ENCODE peak calls at places on chromosomes 4 and X, in six cellular contexts. A is suprapubic skin, T is esophagus squamous epithelium, X is heart left ventricle, L is IMR-90, V is body of pancreas. D is an unnamed sample.
A peak's percentile ranks its signal among the peaks of the same experiment; 100 is the strongest.

GRCh38 chr4:41963105-41963504 is 18.5 kb upstream of the DCAF4L1 start:
- DNase-seq in A (no peak), T (no peak), X (no peak), V (no peak), L (peak; percentile 10), D (no peak)

GRCh38 chr4:2024683-2025082 is 15.9 kb upstream of the NELFA start:
- DNase-seq in X (no peak), T (no peak), L (no peak), V (no peak), A (no peak), D (no peak)

GRCh38 chrX:114800719-114801118 is 216.7 kb downstream of the IL13RA2 start:
- DNase-seq in A (no peak), X (no peak), V (no peak), L (peak; percentile 12), T (no peak), D (peak; percentile 22)

GRCh38 chr4:125314676-125315570 is at the start of gene FAT4:
- DNase-seq in L (peak; percentile 97), X (peak; percentile 98), T (peak; percentile 61), V (peak; percentile 86), A (peak; percentile 95), D (peak; percentile 89)

GRCh38 chr4:74044676-74045075 is 6.2 kb upstream of the CXCL3 start:
- DNase-seq in A (no peak), L (peak; percentile 59), X (no peak), V (no peak), T (no peak), D (no peak)

GRCh38 chr4:153778383-153778782 is 10.5 kb downstream of the SFRP2 start:
- DNase-seq in V (no peak), L (no peak), T (no peak), A (no peak), X (no peak), D (no peak)

GRCh38 chrX:69501433-69501832 is 2.7 kb upstream of the NALF2 start:
- DNase-seq in T (no peak), V (peak; percentile 34), X (no peak), L (no peak), A (no peak), D (no peak)

GRCh38 chrX:49862093-49862492 is 17.2 kb upstream of the USP27X start:
- DNase-seq in L (no peak), A (no peak), T (no peak), X (no peak), V (no peak), D (no peak)

GRCh38 chr4:103721251-103721650 is 1.5 kb upstream of the TACR3 start:
- DNase-seq in X (no peak), T (no peak), L (no peak), V (no peak), A (no peak), D (no peak)

GRCh38 chr4:137545461-137545861 is 13.2 kb upstream of the PCDH18 start:
- DNase-seq in T (no peak), V (no peak), A (no peak), X (no peak), L (peak; percentile 94), D (no peak)

GRCh38 chrX:22345884-22346283 is 73.2 kb downstream of the CBLL2 start:
- DNase-seq in A (no peak), L (peak; percentile 26), V (no peak), X (no peak), T (no peak), D (no peak)

GRCh38 chr4:146311238-146311970 is 97.1 kb downstream of the REELD1 start:
- DNase-seq in L (no peak), X (no peak), A (no peak), T (no peak), V (no peak), D (no peak)

GRCh38 chr4:38678078-38678477 is 14.1 kb downstream of the KLF3 start:
- DNase-seq in T (no peak), A (no peak), L (peak; percentile 100), X (no peak), V (no peak), D (no peak)

GRCh38 chr4:135941671-135942070 is 1590.6 kb downstream of the PCDH18 start:
- DNase-seq in V (no peak), A (no peak), T (no peak), X (no peak), L (no peak), D (no peak)

GRCh38 chr4:158371158-158371557 is 150.5 kb upstream of the RXFP1 start:
- DNase-seq in A (no peak), V (no peak), X (no peak), T (no peak), L (peak; percentile 65), D (no peak)

GRCh38 chrX:137926090-137926489 is 360.2 kb downstream of the ZIC3 start:
- DNase-seq in X (no peak), V (no peak), L (no peak), A (no peak), T (no peak), D (no peak)

GRCh38 chrX:103538728-103539127 is 19.4 kb upstream of the RAB40A start:
- DNase-seq in L (peak; percentile 21), A (no peak), X (no peak), T (no peak), V (no peak), D (no peak)

GRCh38 chr4:82744284-82744963 is 54.2 kb downstream of the SCD5 start:
- DNase-seq in T (no peak), V (peak; percentile 77), X (no peak), A (no peak), L (no peak), D (no peak)

GRCh38 chrX:110146521-110146920 is 143.6 kb downstream of the TMEM164 start:
- DNase-seq in T (no peak), A (no peak), V (peak; percentile 20), L (peak; percentile 48), X (peak; percentile 10), D (no peak)

GRCh38 chr4:43586813-43587212 is 694.3 kb downstream of the GRXCR1 start:
- DNase-seq in T (no peak), L (no peak), X (no peak), V (no peak), A (no peak), D (no peak)

GRCh38 chr4:38673109-38673978 is 9.3 kb downstream of the KLF3 start:
- DNase-seq in V (peak; percentile 63), T (no peak), X (peak; percentile 69), A (peak; percentile 86), L (no peak), D (peak; percentile 72)

GRCh38 chr4:40887690-40888089 is 137.9 kb downstream of the NSUN7 start:
- DNase-seq in V (no peak), A (no peak), X (no peak), T (no peak), L (peak; percentile 92), D (no peak)
- TF ChIP-seq CTCF in V (no peak), A (no peak), X (no peak), T (no peak), L (no peak), D (no peak)

GRCh38 chr4:88587285-88587684 is 5.0 kb upstream of the HERC3 start:
- DNase-seq in T (no peak), X (no peak), A (no peak), L (no peak), V (no peak), D (no peak)

GRCh38 chr4:88592600-88593448 is 544 bp downstream of the HERC3 start:
- DNase-seq in T (peak; percentile 46), L (peak; percentile 68), X (peak; percentile 83), A (peak; percentile 86), V (peak; percentile 79), D (peak; percentile 94)

GRCh38 chr4:88597970-88598369 is 5.7 kb downstream of the HERC3 start:
- DNase-seq in V (no peak), L (no peak), A (no peak), T (no peak), X (no peak), D (no peak)

DNA sequence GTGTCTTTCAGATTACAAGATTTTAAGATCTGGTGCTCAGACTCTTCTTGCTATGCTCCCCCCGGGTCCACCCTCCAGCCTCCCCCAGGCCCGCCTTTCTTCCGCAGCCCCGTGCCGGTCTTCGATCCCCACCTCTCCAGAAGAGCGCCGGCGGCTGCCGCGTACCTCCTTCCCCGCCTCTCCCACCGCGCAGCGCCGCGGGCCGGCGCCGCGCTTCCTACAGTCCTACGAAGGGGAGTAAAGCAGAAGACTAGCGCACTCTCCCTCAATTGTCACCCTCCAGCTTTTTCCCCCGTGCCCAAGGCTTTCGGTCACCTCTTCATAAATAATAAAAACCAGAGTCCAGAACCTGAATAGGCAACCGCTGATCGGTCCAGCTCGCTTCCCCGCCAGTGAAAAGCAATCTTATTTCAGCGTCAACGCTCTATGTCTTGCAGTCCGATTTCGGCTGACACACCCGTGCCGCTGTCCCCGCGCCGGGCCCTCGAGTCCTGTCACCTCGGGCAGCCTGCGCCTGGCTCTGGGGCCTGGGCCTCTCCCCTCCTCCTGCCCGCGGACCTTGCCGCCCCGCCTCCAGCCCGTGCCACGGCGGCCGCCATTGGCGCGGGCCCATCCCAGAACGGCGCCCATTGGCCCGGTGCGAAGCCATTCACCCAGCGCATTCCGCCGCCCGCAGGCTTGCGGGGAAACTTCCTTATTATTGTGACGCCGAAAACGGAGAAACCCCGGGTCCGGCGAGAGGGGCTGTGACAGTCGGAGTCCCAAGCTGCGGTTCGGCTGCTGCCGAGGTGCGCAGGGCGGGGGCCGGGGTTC is at the start of gene HERC3:
- DNase-seq in X (peak; percentile 94), V (peak; percentile 92), T (peak; percentile 72), A (peak; percentile 95), L (peak; percentile 80), D (peak; percentile 89)
- TF ChIP-seq POLR2A in X (peak; percentile 71), V (peak; percentile 49), T (peak; percentile 60), A (no peak), L (peak; percentile 43), D (no peak)

GRCh38 chr4:85777908-85778808 is 303.2 kb downstream of the ARHGAP24 start:
- DNase-seq in T (no peak), L (no peak), A (no peak), X (no peak), V (no peak), D (no peak)

GRCh38 chr4:85778809-85779124 is 303.8 kb downstream of the ARHGAP24 start:
- DNase-seq in X (no peak), V (no peak), T (no peak), A (no peak), L (peak; percentile 38), D (no peak)

GRCh38 chr4:85776579-85776978 is 301.6 kb downstream of the ARHGAP24 start:
- DNase-seq in X (no peak), V (no peak), L (peak; percentile 71), A (no peak), T (no peak), D (no peak)

GRCh38 chr4:85780664-85781063 is 305.7 kb downstream of the ARHGAP24 start:
- DNase-seq in X (no peak), T (no peak), A (no peak), L (no peak), V (no peak), D (no peak)

GRCh38 chr4:85779165-85779564 is 304.2 kb downstream of the ARHGAP24 start:
- DNase-seq in T (no peak), L (peak; percentile 62), X (no peak), A (no peak), V (no peak), D (no peak)
- H3K4me3 ChIP-seq in T (peak overlapping the region; percentile 52), L (peak overlapping the region; percentile 100), X (peak overlapping the region; percentile 26), A (no peak overlapping the region), V (no peak overlapping the region), D (no peak overlapping the region)

GRCh38 chrX:54786972-54787371 is 11.1 kb downstream of the ITIH6 start:
- DNase-seq in T (no peak), X (no peak), V (peak; percentile 25), L (no peak), A (no peak), D (no peak)
- TF ChIP-seq CTCF in T (peak; percentile 15), X (no peak), V (peak; percentile 8), L (no peak), A (no peak), D (no peak)

GRCh38 chrX:77432998-77433397 is 14.2 kb upstream of the FGF16 start:
- DNase-seq in X (no peak), V (no peak), L (no peak), A (no peak), T (no peak), D (no peak)
- TF ChIP-seq POLR2A in X (no peak), V (no peak), L (no peak), A (no peak), T (no peak), D (no peak)

D was measured in lower leg skin.